ENCODE peak calls at places on chromosomes 12 and 14, in four cellular contexts. W, L, X and Z are unnamed samples. For H3K9me3, the result is how much of the 10 kb centered on the place peaks cover.

GRCh38 chr14:33756833-33757232 is 194.0 kb downstream of the EGLN3 start:
- DNase-seq in X (no peak), W (no peak), L (no peak), Z (no peak)

GRCh38 chr14:99952039-99952438 is 113.2 kb upstream of the EVL start:
- DNase-seq in X (no peak), L (no peak), W (no peak), Z (no peak)

GRCh38 chr12:47767197-47767724 is 5.8 kb upstream of the SLC48A1 start:
- DNase-seq in W (peak), L (peak), X (no peak), Z (no peak)

GRCh38 chr12:80580254-80580653 is 127.2 kb upstream of the MYF6 start:
- DNase-seq in X (peak), W (no peak), L (no peak), Z (no peak)

GRCh38 chr12:129200576-129200975 is 347.3 kb downstream of the GLT1D1 start:
- DNase-seq in X (no peak), W (no peak), L (peak), Z (no peak)

GRCh38 chr12:53254816-53255545 is 13.1 kb upstream of the ESPL1 start:
- DNase-seq in X (no peak), L (no peak), W (no peak), Z (no peak)

GRCh38 chr12:91326043-91327027 is 143.7 kb upstream of the DCN start:
- DNase-seq in W (peak), L (peak), X (peak), Z (peak)

GRCh38 chr12:83461326-83461985 is 774.8 kb downstream of the TMTC2 start:
- DNase-seq in W (no peak), X (no peak), L (no peak), Z (no peak)

GRCh38 chr14:62597143-62597542 is 448.1 kb downstream of the KCNH5 start:
- DNase-seq in X (no peak), L (no peak), W (no peak), Z (no peak)
- H3K9me3 ChIP-seq in X (under half), L (under half), W (under half), Z (under half)

GRCh38 chr12:68686595-68687521 is at the start of gene NUP107:
- DNase-seq in L (peak), W (peak), X (peak), Z (peak)

GRCh38 chr12:68686262-68686594 is 550 bp upstream of the NUP107 start:
- DNase-seq in W (no peak), L (no peak), X (no peak), Z (no peak)
- H3K27ac ChIP-seq in W (peak), L (peak), X (peak), Z (peak)

GRCh38 chr14:81931828-81932227 is 398.2 kb upstream of the SEL1L start:
- DNase-seq in X (no peak), L (no peak), W (no peak), Z (no peak)
- H3K9me3 ChIP-seq in X (under half), L (under half), W (under half), Z (under half)

GRCh38 chr14:77111021-77111420 is 13.0 kb downstream of the CIPC start:
- DNase-seq in W (no peak), X (no peak), L (peak), Z (peak)
- H3K27ac ChIP-seq in W (no peak), X (peak), L (peak), Z (peak)

GRCh38 chr12:76111209-76111749 is 26.8 kb upstream of the NAP1L1 start:
- DNase-seq in W (no peak), X (no peak), L (peak), Z (no peak)

GRCh38 chr12:76109879-76110278 is 25.4 kb upstream of the NAP1L1 start:
- DNase-seq in X (peak), W (no peak), L (peak), Z (no peak)

GRCh38 chr12:76106631-76107030 is 22.1 kb upstream of the NAP1L1 start:
- DNase-seq in L (peak), W (no peak), X (no peak), Z (no peak)

GRCh38 chr12:76103958-76104357 is 19.5 kb upstream of the NAP1L1 start:
- DNase-seq in X (no peak), W (no peak), L (peak), Z (no peak)

DNA sequence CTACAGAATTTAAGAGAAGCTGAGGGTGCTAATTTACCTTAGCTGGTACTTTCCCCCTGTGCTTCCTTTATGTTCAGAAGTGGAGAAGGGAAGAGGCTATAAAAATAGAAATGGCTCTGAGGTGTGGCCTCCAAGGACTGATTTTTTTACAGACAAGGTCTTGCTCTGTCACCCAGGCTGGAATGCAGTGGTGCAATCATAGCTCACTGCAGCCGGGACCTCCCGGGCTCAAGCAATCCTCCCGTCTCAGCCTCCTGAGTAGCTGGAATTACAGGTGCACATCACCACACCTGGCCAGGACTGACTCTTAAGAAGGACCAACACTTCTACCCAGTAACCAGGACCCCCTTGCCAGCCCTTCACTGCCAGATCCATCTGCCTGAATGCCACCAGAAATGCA is 23.9 kb upstream of the NAP1L1 start:
- DNase-seq in W (no peak), L (peak), X (no peak), Z (no peak)
- H3K9me3 ChIP-seq in W (under half), L (under half), X (under half), Z (under half)

GRCh38 chr12:3746758-3747157 is 6.2 kb downstream of the CRACR2A start:
- DNase-seq in X (no peak), L (peak), W (no peak), Z (no peak)
- H3K27ac ChIP-seq in X (no peak), L (no peak), W (no peak), Z (no peak)